ENCODE peak calls at places on chromosomes 4 and X, in ten cellular contexts. K is heart right ventricle, W is heart left ventricle, J is GM12878, I is transverse colon, Q is H9, Y is A549, L is RWPE1, R is mesendoderm, O is WERI-Rb-1. G is an unnamed sample.

GRCh38 chr4:142845293-142846070 is 619 bp downstream of the INPP4B start:
- DNase-seq in K (peak), W (peak), J (no peak), I (peak), Q (peak), Y (no peak), L (no peak), R (peak), O (peak), G (no peak)

GRCh38 chr4:188178276-188178675 is 39.0 kb downstream of the TRIML1 start:
- DNase-seq in K (no peak), W (no peak), J (no peak), I (no peak), Q (no peak), Y (peak), L (peak), R (no peak), O (no peak), G (no peak)

GRCh38 chr4:7759221-7759620 is 180.4 kb downstream of the AFAP1 start:
- DNase-seq in K (no peak), W (no peak), J (no peak), I (no peak), Q (no peak), Y (no peak), L (no peak), R (no peak), O (no peak), G (no peak)

GRCh38 chrX:9459349-9459748 is 5.5 kb upstream of the TBL1X start:
- DNase-seq in K (no peak), W (no peak), J (no peak), I (no peak), Q (no peak), Y (no peak), L (no peak), R (no peak), O (no peak), G (no peak)

GRCh38 chrX:100090931-100091330 is 319.1 kb downstream of the PCDH19 start:
- DNase-seq in K (no peak), W (no peak), J (no peak), I (no peak), Q (no peak), Y (no peak), L (no peak), R (no peak), O (no peak), G (no peak)

GRCh38 chr4:87068591-87069021 is 133.8 kb downstream of the AFF1 start:
- DNase-seq in K (no peak), W (no peak), J (no peak), I (no peak), Q (no peak), Y (no peak), L (no peak), R (no peak), O (no peak), G (no peak)

GRCh38 chr4:7766661-7767345 is 172.9 kb downstream of the AFAP1 start:
- DNase-seq in K (peak), W (peak), J (no peak), I (no peak), Q (no peak), Y (no peak), L (no peak), R (no peak), O (no peak), G (no peak)

GRCh38 chr4:98539299-98539698 is 119.1 kb downstream of the TSPAN5 start:
- DNase-seq in K (no peak), W (no peak), J (no peak), I (no peak), Q (no peak), Y (no peak), L (no peak), R (no peak), O (no peak), G (no peak)

GRCh38 chr4:80124246-80125211 is 51.5 kb upstream of the ANTXR2 start:
- DNase-seq in K (no peak), W (no peak), J (no peak), I (no peak), Q (no peak), Y (no peak), L (no peak), R (no peak), O (no peak), G (no peak)

GRCh38 chr4:6534618-6535328 is 40.2 kb upstream of the MAN2B2 start:
- DNase-seq in K (no peak), W (no peak), J (no peak), I (no peak), Q (no peak), Y (no peak), L (no peak), R (no peak), O (no peak), G (no peak)

GRCh38 chr4:140963883-140964282 is 169.4 kb downstream of the RNF150 start:
- DNase-seq in K (no peak), W (no peak), J (no peak), I (no peak), Q (no peak), Y (no peak), L (no peak), R (no peak), O (no peak), G (no peak)

GRCh38 chr4:74364649-74365491 is at the start of gene EREG:
- DNase-seq in K (peak), W (peak), J (no peak), I (peak), Q (peak), Y (peak), L (peak), R (peak), O (no peak), G (no peak)

GRCh38 chrX:66162331-66162822 is 1.7 kb upstream of the HEPH start:
- DNase-seq in K (no peak), W (no peak), J (peak), I (peak), Q (no peak), Y (no peak), L (no peak), R (no peak), O (no peak), G (no peak)

GRCh38 chr4:88965053-88965452 is 91.9 kb downstream of the FAM13A start:
- DNase-seq in K (no peak), W (no peak), J (no peak), I (no peak), Q (no peak), Y (no peak), L (no peak), R (no peak), O (no peak), G (no peak)

GRCh38 chr4:38669233-38669632 is 5.2 kb downstream of the KLF3 start:
- DNase-seq in K (no peak), W (no peak), J (no peak), I (no peak), Q (no peak), Y (no peak), L (no peak), R (peak), O (no peak), G (no peak)

GRCh38 chrX:47143894-47144625 is 442 bp downstream of the NDUFB11 start:
- DNase-seq in K (peak), W (peak), J (peak), I (peak), Q (no peak), Y (peak), L (peak), R (no peak), O (peak), G (no peak)

GRCh38 chr4:54543088-54543795 is 114.5 kb upstream of the KIT start:
- DNase-seq in K (no peak), W (no peak), J (no peak), I (no peak), Q (no peak), Y (no peak), L (no peak), R (no peak), O (no peak), G (no peak)

GRCh38 chr4:137623013-137623412 is 90.7 kb upstream of the PCDH18 start:
- DNase-seq in K (no peak), W (no peak), J (no peak), I (no peak), Q (no peak), Y (no peak), L (no peak), R (no peak), O (no peak), G (no peak)
- H3K27ac ChIP-seq in K (no peak), W (no peak), J (no peak), I (no peak), Q (no peak), Y (no peak), L (no peak), R (no peak), O (no peak), G (no peak)

DNA sequence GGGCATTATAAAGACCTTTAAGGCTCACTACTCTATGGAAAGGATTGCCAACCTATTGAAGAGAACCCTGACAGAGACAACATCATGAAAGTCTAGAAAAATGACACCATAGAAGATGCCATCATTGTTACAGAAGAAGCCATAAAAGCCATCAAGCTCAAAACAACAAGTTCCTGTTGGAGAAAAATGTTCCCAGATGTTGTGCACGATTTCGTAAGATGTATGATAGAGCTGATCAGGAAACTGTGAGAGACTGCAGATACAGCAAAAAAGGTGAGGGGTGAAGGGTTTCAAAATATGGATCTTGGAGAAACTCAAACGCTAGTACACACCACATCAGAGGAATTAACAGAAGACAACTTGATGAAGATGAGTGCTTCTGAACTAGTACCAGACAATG is 53.3 kb downstream of the WDFY3 start:
- DNase-seq in K (no peak), W (no peak), J (no peak), I (no peak), Q (no peak), Y (no peak), L (no peak), R (no peak), O (no peak), G (no peak)
- H3K27ac ChIP-seq in K (no peak), W (no peak), J (no peak), I (no peak), Q (no peak), Y (no peak), L (no peak), R (no peak), O (no peak), G (no peak)

GRCh38 chr4:128521634-128522253 is 234.1 kb upstream of the PGRMC2 start:
- DNase-seq in K (no peak), W (no peak), J (no peak), I (no peak), Q (no peak), Y (peak), L (no peak), R (peak), O (no peak), G (no peak)
- H3K27ac ChIP-seq in K (no peak), W (no peak), J (no peak), I (no peak), Q (no peak), Y (peak), L (no peak), R (no peak), O (no peak), G (no peak)

GRCh38 chr4:152257601-152258066 is 278.3 kb downstream of the FBXW7 start:
- DNase-seq in K (no peak), W (no peak), J (no peak), I (no peak), Q (no peak), Y (no peak), L (peak), R (peak), O (no peak), G (no peak)
- H3K27ac ChIP-seq in K (no peak), W (peak), J (no peak), I (no peak), Q (no peak), Y (no peak), L (peak), R (peak), O (no peak), G (no peak)

DNA sequence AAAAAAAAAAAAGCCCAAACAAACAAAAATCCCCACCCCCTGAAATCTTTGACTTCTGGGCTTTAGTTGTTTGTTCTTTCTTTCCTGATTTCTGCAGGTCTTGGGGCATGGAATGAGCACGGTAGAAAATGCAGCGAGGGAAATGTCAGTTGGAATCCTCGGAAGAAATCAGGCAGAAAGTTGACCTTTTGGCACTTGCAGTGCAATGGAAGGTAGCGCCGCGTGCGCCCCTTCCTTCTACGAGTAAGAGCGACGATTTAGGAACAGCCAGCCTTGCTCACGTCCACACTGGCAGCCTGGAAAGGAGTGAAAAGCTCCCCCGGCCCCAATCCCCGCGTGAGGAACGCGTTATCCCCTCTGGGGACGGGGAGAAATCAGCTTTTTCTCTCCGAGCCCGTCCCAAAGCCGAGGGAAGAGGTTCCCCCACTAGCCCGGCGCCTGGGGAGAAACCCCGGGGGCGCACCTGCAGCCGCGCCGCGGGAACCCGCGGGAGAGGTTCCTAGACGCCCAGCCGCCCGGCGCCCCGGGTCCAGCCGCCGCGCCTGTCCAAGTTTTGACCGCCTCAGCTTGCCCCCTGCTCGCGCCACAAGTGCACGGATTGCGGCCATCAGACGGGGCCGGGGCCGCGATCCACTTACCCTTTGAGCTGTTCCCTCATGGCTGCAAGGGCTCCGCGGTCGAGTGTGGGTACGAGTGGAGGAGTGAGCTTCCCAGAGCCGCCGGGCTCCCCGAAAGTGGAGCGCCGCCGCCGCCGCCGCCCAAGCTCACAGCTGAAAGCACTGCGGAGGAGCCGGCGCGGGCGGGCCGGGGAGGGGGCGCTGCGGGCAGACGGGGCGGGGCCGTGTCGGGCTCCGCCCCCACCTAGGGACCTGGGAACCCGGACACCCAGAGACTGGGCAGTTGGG is 194.6 kb upstream of the FTHL17 start:
- DNase-seq in K (peak), W (peak), J (no peak), I (peak), Q (peak), Y (no peak), L (peak), R (peak), O (peak), G (peak)
- H3K27ac ChIP-seq in K (peak), W (peak), J (peak), I (peak), Q (no peak), Y (no peak), L (peak), R (no peak), O (no peak), G (no peak)

DNA sequence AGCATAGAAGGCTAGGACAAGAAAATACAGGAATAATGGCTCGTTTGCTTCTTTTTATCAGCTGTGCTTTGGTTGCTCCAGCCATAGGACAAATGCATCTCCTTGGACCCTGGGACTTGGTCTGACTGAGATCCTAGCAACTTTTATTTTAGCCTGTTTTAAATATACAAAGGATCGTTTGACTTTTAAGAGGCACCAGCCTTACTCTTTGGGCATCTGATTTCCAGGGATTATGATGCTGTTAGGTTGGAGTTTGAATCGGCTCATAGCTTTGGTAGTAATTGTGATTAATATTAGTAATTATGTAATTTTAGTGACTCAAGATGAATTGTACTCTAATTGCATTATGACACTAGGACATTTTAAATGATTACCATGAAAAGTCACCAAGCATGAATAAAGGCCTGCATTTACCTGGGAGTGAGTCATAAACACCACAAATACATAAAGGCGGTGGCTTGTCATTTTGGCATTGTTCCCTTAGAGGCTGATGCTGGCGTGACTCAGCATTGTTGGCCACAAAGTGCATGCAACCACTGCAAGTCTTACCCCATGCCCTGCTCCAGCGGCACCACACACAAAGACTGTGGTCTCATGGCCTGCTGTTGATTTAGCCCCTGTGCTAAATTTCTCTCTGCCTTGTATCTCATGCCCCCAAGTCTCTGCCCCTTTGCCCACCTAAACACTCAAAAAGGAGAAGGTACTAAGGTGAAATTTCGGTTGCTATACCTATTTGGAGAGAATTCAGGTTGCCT is 12.4 kb downstream of the GPAT3 start:
- DNase-seq in K (peak), W (peak), J (peak), I (peak), Q (peak), Y (peak), L (peak), R (peak), O (no peak), G (no peak)
- H3K27ac ChIP-seq in K (peak), W (peak), J (peak), I (peak), Q (no peak), Y (peak), L (peak), R (peak), O (no peak), G (no peak)